ENCODE peak calls at places on chromosomes 5 and 9, in seven cellular contexts. U is activated T-helper 1 cell treated with Interleukin-2 at 50 U/mL for 16 hours; E is H54; G is AG04449; W is AG08396; A is activated naive CD8-positive, alpha-beta T cell treated with anti-CD3 and anti-CD28 coated beads, Interleukin-2, amount 50 U/mL, for 16 hours; K is fibroblast of mammary gland. C is an unnamed sample.

GRCh38 chr5:6784481-6784880 is 71.2 kb downstream of the TENT4A start:
- DNase-seq in U (no peak), E (no peak), G (no peak), W (no peak), A (no peak), K (no peak), C (no peak)

GRCh38 chr5:155794801-155795200 is 532.2 kb upstream of the SGCD start:
- DNase-seq in U (no peak), E (no peak), G (no peak), W (no peak), A (no peak), K (peak), C (no peak)

GRCh38 chr9:132577119-132577518 is 5.3 kb upstream of the BARHL1 start:
- DNase-seq in U (no peak), E (no peak), G (no peak), W (no peak), A (no peak), K (no peak), C (no peak)

GRCh38 chr9:110623462-110624025 is 44.0 kb upstream of the SVEP1 start:
- DNase-seq in U (no peak), E (peak), G (no peak), W (peak), A (no peak), K (peak), C (no peak)

GRCh38 chr5:155299342-155300006 is 285.9 kb downstream of the KIF4B start:
- DNase-seq in U (no peak), E (no peak), G (no peak), W (no peak), A (no peak), K (no peak), C (no peak)

GRCh38 chr9:10112798-10113197 is 500.0 kb downstream of the PTPRD start:
- DNase-seq in U (no peak), E (no peak), G (no peak), W (no peak), A (no peak), K (peak), C (no peak)

GRCh38 chr9:131161585-131161984 is 36.2 kb downstream of the NUP214 start:
- DNase-seq in U (no peak), E (no peak), G (no peak), W (no peak), A (no peak), K (no peak), C (no peak)

GRCh38 chr5:14472986-14473567 is 108.5 kb upstream of the OTULINL start:
- DNase-seq in U (no peak), E (no peak), G (no peak), W (no peak), A (no peak), K (no peak), C (no peak)

C was measured in T-helper 2 cell.